ENCODE peak calls at places on chromosomes 11 and 22, in four cellular contexts. G is heart left ventricle, N is sigmoid colon, P is endothelial cell of umbilical vein. O is an unnamed sample.

GRCh38 chr22:19704355-19705015 is 9.8 kb upstream of the SEPTIN5 start:
- DNase-seq in G (no peak), N (peak), P (no peak), O (no peak)

GRCh38 chr11:112363527-112363926 is 102.9 kb upstream of the PLET1 start:
- DNase-seq in G (no peak), N (no peak), P (no peak), O (no peak)

GRCh38 chr22:46461566-46462180 is 75.7 kb downstream of the CELSR1 start:
- DNase-seq in G (no peak), N (no peak), P (no peak), O (no peak)

GRCh38 chr11:76120513-76121081 is 85.7 kb downstream of the WNT11 start:
- DNase-seq in G (peak), N (no peak), P (peak), O (peak)

GRCh38 chr11:93922830-93923229 is 72.4 kb upstream of the VSTM5 start:
- DNase-seq in G (no peak), N (no peak), P (no peak), O (no peak)

GRCh38 chr22:36277482-36278291 is 24.8 kb downstream of the APOL1 start:
- DNase-seq in G (no peak), N (peak), P (peak), O (peak)

GRCh38 chr22:22618448-22618847 is 26.0 kb upstream of the GGTLC2 start:
- DNase-seq in G (no peak), N (no peak), P (no peak), O (no peak)

GRCh38 chr11:119889111-119889510 is 160.1 kb upstream of the NECTIN1 start:
- DNase-seq in G (no peak), N (no peak), P (no peak), O (no peak)

GRCh38 chr11:44374001-44374400 is 64.1 kb upstream of the ALX4 start:
- DNase-seq in G (no peak), N (no peak), P (no peak), O (no peak)

GRCh38 chr11:107928767-107929507 is 689 bp downstream of the RAB39A start:
- DNase-seq in G (peak), N (no peak), P (no peak), O (peak)

GRCh38 chr11:107924306-107924705 is 3.9 kb upstream of the RAB39A start:
- DNase-seq in G (no peak), N (no peak), P (no peak), O (no peak)

GRCh38 chr11:107929611-107930200 is 1.5 kb downstream of the RAB39A start:
- DNase-seq in G (no peak), N (no peak), P (no peak), O (peak)

GRCh38 chr11:107928046-107928766 is at the start of gene RAB39A:
- DNase-seq in G (peak), N (peak), P (peak), O (peak)

DNA sequence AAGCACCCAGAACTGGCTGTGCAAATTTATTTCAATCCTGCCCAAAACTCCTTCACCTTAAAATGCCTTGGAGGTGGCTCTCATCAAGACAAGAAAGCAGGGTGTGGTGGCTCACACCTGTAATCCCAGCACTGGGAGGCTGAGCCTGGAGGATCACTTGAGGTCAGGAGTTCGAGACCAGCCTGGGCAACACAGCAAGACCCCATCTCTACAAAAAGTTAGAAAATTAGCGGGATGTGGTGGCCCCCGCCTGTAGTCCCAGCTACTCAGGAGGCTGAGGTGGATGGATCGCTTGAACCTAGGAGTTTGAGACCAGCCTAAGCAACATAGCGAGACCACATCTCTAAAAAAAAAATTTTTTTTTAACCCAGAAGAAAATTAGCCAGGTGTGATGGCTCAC is 689 bp upstream of the RAB39A start:
- DNase-seq in G (no peak), N (no peak), P (no peak), O (no peak)
- H3K4me3 ChIP-seq in G (no peak), N (no peak), P (peak), O (peak)

GRCh38 chr11:33965032-33965431 is 73.2 kb upstream of the LMO2 start:
- DNase-seq in G (no peak), N (no peak), P (no peak), O (no peak)

GRCh38 chr11:33967451-33967850 is 75.6 kb upstream of the LMO2 start:
- DNase-seq in G (no peak), N (no peak), P (no peak), O (no peak)

GRCh38 chr11:33976351-33977199 is 75.0 kb upstream of the CAPRIN1 start:
- DNase-seq in G (no peak), N (no peak), P (no peak), O (peak)

DNA sequence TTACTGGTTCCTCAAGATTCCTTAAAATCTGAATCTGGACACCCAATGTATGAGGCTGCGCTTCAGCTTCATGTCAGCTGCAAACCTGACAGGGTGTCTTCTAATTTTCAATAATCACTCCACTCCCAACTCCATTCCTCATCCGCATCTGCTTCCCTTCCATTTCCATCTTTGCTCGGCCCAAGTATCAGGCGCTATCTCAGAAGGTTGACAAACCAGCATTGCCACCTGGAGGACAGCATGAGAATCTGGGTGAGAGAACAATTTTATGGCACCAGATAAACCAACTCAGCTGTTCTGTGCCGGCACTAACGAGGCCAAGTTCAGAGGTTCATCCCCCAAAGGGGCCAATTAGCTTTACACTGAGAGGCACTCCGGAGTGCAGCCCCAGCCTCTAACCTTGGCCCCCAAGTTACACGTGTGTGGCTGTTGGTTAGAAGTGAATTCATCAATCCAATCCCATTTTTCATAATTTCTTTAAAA is 79.1 kb upstream of the LMO2 start:
- DNase-seq in G (peak), N (peak), P (peak), O (peak)
- TF ChIP-seq CTCF in G (peak), N (peak), P (peak), O (peak)

GRCh38 chr11:126081915-126082250 is 19.2 kb upstream of the CDON start:
- DNase-seq in G (no peak), N (no peak), P (no peak), O (no peak)

GRCh38 chr11:126086248-126086647 is 23.6 kb upstream of the CDON start:
- DNase-seq in G (no peak), N (no peak), P (no peak), O (no peak)

GRCh38 chr11:126084608-126084912 is 21.9 kb upstream of the CDON start:
- DNase-seq in G (no peak), N (no peak), P (no peak), O (no peak)

GRCh38 chr11:126082251-126083109 is 19.8 kb upstream of the CDON start:
- DNase-seq in G (no peak), N (no peak), P (no peak), O (peak)

GRCh38 chr11:126083829-126084607 is 21.4 kb upstream of the CDON start:
- DNase-seq in G (no peak), N (no peak), P (no peak), O (peak)
- H3K27ac ChIP-seq in G (no peak), N (no peak), P (no peak), O (no peak)

GRCh38 chr22:30307026-30307574 is 17.8 kb upstream of the CASTOR1 start:
- DNase-seq in G (no peak), N (no peak), P (no peak), O (no peak)

GRCh38 chr22:30305906-30306628 is 16.8 kb upstream of the CASTOR1 start:
- DNase-seq in G (no peak), N (no peak), P (no peak), O (no peak)

GRCh38 chr22:30308096-30308495 is 18.6 kb downstream of the TBC1D10A start:
- DNase-seq in G (no peak), N (no peak), P (no peak), O (no peak)

GRCh38 chr22:30305519-30305905 is 16.2 kb upstream of the CASTOR1 start:
- DNase-seq in G (peak), N (peak), P (peak), O (no peak)

GRCh38 chr22:30306629-30307016 is 17.3 kb upstream of the CASTOR1 start:
- DNase-seq in G (no peak), N (no peak), P (no peak), O (no peak)
- H3K4me3 ChIP-seq in G (no peak), N (no peak), P (no peak), O (no peak)

GRCh38 chr11:5658318-5658717 is 26.6 kb downstream of the TRIM5 start:
- DNase-seq in G (no peak), N (no peak), P (no peak), O (no peak)
- TF ChIP-seq CTCF in G (no peak), N (no peak), P (no peak), O (no peak)

GRCh38 chr11:121535122-121535796 is 82.5 kb upstream of the SORL1-AS1 start:
- DNase-seq in G (no peak), N (no peak), P (no peak), O (no peak)
- H3K27ac ChIP-seq in G (no peak), N (no peak), P (no peak), O (no peak)